ENCODE peak calls at places on chromosomes 13 and 19, in eight cellular contexts. One of them, this sample, is unnamed.

GRCh38 chr19:45876411-45877197 is 9.3 kb downstream of the IRF2BP1 start:
- DNase-seq in iPS DF 6.9: no peak
- DNase-seq in psoas muscle: peak; percentile 54
- DNase-seq in ovary: no peak
- DNase-seq in mesenchymal stem cell: peak; percentile 70
- DNase-seq in tibial artery: no peak
- DNase-seq in neuronal stem cell: no peak
- DNase-seq in cardiac muscle cell: peak; percentile 41
- DNase-seq in this sample: peak; percentile 58

GRCh38 chr13:109694972-109695371 is 91.4 kb downstream of the IRS2 start:
- DNase-seq in iPS DF 6.9: no peak
- DNase-seq in psoas muscle: no peak
- DNase-seq in ovary: no peak
- DNase-seq in mesenchymal stem cell: no peak
- DNase-seq in tibial artery: no peak
- DNase-seq in neuronal stem cell: no peak
- DNase-seq in cardiac muscle cell: no peak
- DNase-seq in this sample: no peak

GRCh38 chr13:96090240-96091101 is 564 bp downstream of the HS6ST3 start:
- DNase-seq in iPS DF 6.9: no peak
- DNase-seq in psoas muscle: peak; percentile 35
- DNase-seq in ovary: no peak
- DNase-seq in mesenchymal stem cell: no peak
- DNase-seq in tibial artery: no peak
- DNase-seq in neuronal stem cell: peak; percentile 11
- DNase-seq in cardiac muscle cell: peak; percentile 57
- DNase-seq in this sample: no peak

GRCh38 chr13:107587681-107588080 is 627.7 kb downstream of the LIG4 start:
- DNase-seq in iPS DF 6.9: no peak
- DNase-seq in psoas muscle: no peak
- DNase-seq in ovary: no peak
- DNase-seq in mesenchymal stem cell: no peak
- DNase-seq in tibial artery: no peak
- DNase-seq in neuronal stem cell: no peak
- DNase-seq in cardiac muscle cell: no peak
- DNase-seq in this sample: no peak

GRCh38 chr13:38265135-38265497 is 84.5 kb upstream of the UFM1 start:
- DNase-seq in iPS DF 6.9: no peak
- DNase-seq in psoas muscle: no peak
- DNase-seq in ovary: no peak
- DNase-seq in mesenchymal stem cell: no peak
- DNase-seq in tibial artery: no peak
- DNase-seq in neuronal stem cell: no peak
- DNase-seq in cardiac muscle cell: no peak
- DNase-seq in this sample: no peak

GRCh38 chr19:38830039-38830733 is 1.4 kb downstream of the ECH1 start:
- DNase-seq in iPS DF 6.9: no peak
- DNase-seq in psoas muscle: no peak
- DNase-seq in ovary: no peak
- DNase-seq in mesenchymal stem cell: peak; percentile 91
- DNase-seq in tibial artery: no peak
- DNase-seq in neuronal stem cell: no peak
- DNase-seq in cardiac muscle cell: no peak
- DNase-seq in this sample: no peak

GRCh38 chr19:39941151-39941550 is 6.7 kb upstream of the FCGBP start:
- DNase-seq in iPS DF 6.9: no peak
- DNase-seq in psoas muscle: no peak
- DNase-seq in ovary: no peak
- DNase-seq in mesenchymal stem cell: no peak
- DNase-seq in tibial artery: no peak
- DNase-seq in neuronal stem cell: no peak
- DNase-seq in cardiac muscle cell: no peak
- DNase-seq in this sample: no peak

GRCh38 chr19:17716309-17716929 is 2.9 kb upstream of the MAP1S start:
- DNase-seq in iPS DF 6.9: no peak
- DNase-seq in psoas muscle: no peak
- DNase-seq in ovary: no peak
- DNase-seq in mesenchymal stem cell: no peak
- DNase-seq in tibial artery: no peak
- DNase-seq in neuronal stem cell: no peak
- DNase-seq in cardiac muscle cell: no peak
- DNase-seq in this sample: no peak

GRCh38 chr13:114064516-114065140 is 67.8 kb downstream of the RASA3 start:
- DNase-seq in iPS DF 6.9: no peak
- DNase-seq in psoas muscle: peak; percentile 63
- DNase-seq in ovary: peak; percentile 39
- DNase-seq in mesenchymal stem cell: peak; percentile 75
- DNase-seq in tibial artery: no peak
- DNase-seq in neuronal stem cell: peak; percentile 79
- DNase-seq in cardiac muscle cell: no peak
- DNase-seq in this sample: no peak

GRCh38 chr19:1566392-1567115 is 1.6 kb downstream of the MEX3D start:
- DNase-seq in iPS DF 6.9: no peak
- DNase-seq in psoas muscle: peak; percentile 75
- DNase-seq in ovary: peak; percentile 79
- DNase-seq in mesenchymal stem cell: peak; percentile 87
- DNase-seq in tibial artery: peak; percentile 77
- DNase-seq in neuronal stem cell: peak; percentile 84
- DNase-seq in cardiac muscle cell: peak; percentile 90
- DNase-seq in this sample: peak; percentile 72

DNA sequence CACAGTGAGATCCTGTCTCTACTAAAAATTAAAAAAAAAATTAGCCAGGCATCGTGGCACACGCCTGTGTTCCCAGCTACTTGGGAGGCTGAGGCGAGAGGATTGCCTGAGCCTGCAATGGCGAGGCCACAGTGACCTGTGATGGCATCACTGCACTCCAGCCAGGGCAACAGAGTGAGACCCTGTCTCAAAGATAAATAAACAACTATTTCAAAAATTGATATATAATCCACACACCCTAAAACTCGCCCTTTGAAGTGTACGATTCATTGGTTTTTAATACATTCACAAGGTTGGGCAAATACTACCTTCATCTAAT is 12.1 kb upstream of the TICAM1 start:
- DNase-seq in iPS DF 6.9: no peak
- DNase-seq in psoas muscle: no peak
- DNase-seq in ovary: no peak
- DNase-seq in mesenchymal stem cell: no peak
- DNase-seq in tibial artery: no peak
- DNase-seq in neuronal stem cell: no peak
- DNase-seq in cardiac muscle cell: no peak
- DNase-seq in this sample: no peak
- H3K27ac ChIP-seq in iPS DF 6.9: no peak overlapping the region
- H3K27ac ChIP-seq in psoas muscle: no peak overlapping the region
- H3K27ac ChIP-seq in ovary: no peak overlapping the region
- H3K27ac ChIP-seq in mesenchymal stem cell: no peak overlapping the region
- H3K27ac ChIP-seq in tibial artery: no peak overlapping the region
- H3K27ac ChIP-seq in neuronal stem cell: no peak overlapping the region
- H3K27ac ChIP-seq in cardiac muscle cell: no peak overlapping the region
- H3K27ac ChIP-seq in this sample: no peak overlapping the region

GRCh38 chr19:41904118-41904870 is 21.3 kb downstream of the ARHGEF1 start:
- DNase-seq in iPS DF 6.9: no peak
- DNase-seq in psoas muscle: no peak
- DNase-seq in ovary: no peak
- DNase-seq in mesenchymal stem cell: no peak
- DNase-seq in tibial artery: no peak
- DNase-seq in neuronal stem cell: no peak
- DNase-seq in cardiac muscle cell: no peak
- DNase-seq in this sample: no peak

GRCh38 chr19:41905273-41906002 is 22.5 kb downstream of the ARHGEF1 start:
- DNase-seq in iPS DF 6.9: no peak
- DNase-seq in psoas muscle: no peak
- DNase-seq in ovary: no peak
- DNase-seq in mesenchymal stem cell: no peak
- DNase-seq in tibial artery: no peak
- DNase-seq in neuronal stem cell: no peak
- DNase-seq in cardiac muscle cell: no peak
- DNase-seq in this sample: no peak

GRCh38 chr19:41901707-41902360 is 18.9 kb downstream of the ARHGEF1 start:
- DNase-seq in iPS DF 6.9: no peak
- DNase-seq in psoas muscle: no peak
- DNase-seq in ovary: no peak
- DNase-seq in mesenchymal stem cell: no peak
- DNase-seq in tibial artery: no peak
- DNase-seq in neuronal stem cell: no peak
- DNase-seq in cardiac muscle cell: no peak
- DNase-seq in this sample: no peak

GRCh38 chr19:41902594-41902993 is 19.6 kb downstream of the ARHGEF1 start:
- DNase-seq in iPS DF 6.9: no peak
- DNase-seq in psoas muscle: no peak
- DNase-seq in ovary: no peak
- DNase-seq in mesenchymal stem cell: no peak
- DNase-seq in tibial artery: no peak
- DNase-seq in neuronal stem cell: no peak
- DNase-seq in cardiac muscle cell: no peak
- DNase-seq in this sample: no peak

DNA sequence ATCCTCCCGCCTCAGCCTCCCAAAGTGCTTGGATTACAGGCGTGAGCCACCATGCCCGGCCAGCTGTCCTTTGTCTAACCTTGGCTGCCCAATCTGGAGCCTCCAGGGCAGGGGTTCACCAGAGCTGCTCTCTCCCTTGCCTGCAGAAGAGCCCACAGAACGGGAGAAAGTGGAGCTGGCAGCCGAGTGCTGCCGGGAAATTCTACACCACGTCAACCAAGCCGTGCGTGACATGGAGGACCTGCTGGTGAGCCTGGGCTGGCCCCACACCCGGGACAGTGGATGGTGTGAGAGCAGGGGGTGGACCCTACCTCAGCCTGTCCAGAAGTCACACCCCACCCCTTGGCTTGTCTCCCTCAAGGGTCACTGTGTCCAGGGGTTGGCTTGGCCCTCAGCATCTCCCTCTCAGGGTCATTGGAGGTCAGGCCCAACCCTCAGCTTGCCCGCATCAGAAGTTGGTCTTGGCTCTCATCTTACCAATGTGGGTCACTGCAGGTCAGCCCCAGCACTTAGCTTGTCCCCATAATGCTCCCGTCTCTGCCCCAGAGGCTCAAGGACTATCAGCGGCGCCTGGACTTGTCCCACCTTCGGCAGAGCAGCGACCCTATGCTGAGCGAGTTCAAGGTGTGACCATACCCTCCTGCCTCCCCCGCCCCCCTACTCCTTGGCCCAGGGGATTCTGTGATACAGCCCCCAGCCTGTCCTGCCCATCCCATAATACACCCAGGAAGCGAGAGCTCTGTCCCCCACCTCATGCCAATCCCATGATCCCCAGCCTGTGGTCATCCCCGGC is 20.4 kb downstream of the ARHGEF1 start:
- DNase-seq in iPS DF 6.9: no peak
- DNase-seq in psoas muscle: no peak
- DNase-seq in ovary: no peak
- DNase-seq in mesenchymal stem cell: no peak
- DNase-seq in tibial artery: no peak
- DNase-seq in neuronal stem cell: no peak
- DNase-seq in cardiac muscle cell: no peak
- DNase-seq in this sample: no peak
- H3K27ac ChIP-seq in iPS DF 6.9: no peak overlapping the region
- H3K27ac ChIP-seq in psoas muscle: no peak overlapping the region
- H3K27ac ChIP-seq in ovary: no peak overlapping the region
- H3K27ac ChIP-seq in mesenchymal stem cell: no peak overlapping the region
- H3K27ac ChIP-seq in tibial artery: no peak overlapping the region
- H3K27ac ChIP-seq in neuronal stem cell: no peak overlapping the region
- H3K27ac ChIP-seq in cardiac muscle cell: no peak overlapping the region
- H3K27ac ChIP-seq in this sample: no peak overlapping the region

DNA sequence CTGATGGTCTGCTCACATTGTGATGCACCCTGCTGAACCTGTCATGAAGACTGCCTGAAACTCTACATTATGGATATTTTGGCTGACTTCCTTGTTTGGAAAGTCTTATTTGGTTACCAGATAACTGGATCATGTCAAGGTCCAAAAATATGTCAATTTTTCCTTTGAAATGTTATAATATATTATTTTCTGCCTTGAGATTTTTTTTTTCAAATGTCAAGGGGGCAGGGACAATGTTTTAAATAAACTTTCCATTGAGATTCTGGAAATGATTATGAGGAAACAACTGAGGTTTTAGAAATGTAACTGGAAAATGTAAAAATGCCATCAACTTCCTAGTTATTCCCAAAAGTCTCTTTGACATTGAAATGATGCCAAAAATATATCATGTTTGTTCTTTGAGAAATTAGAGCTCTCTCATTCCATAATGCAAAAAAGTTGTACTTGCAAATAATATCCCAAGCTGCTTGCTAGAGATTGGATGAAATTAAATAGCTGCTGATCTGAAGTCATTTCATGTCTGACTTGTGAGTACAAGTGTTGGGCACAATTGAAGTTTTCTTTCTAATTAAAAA is 117.1 kb downstream of the RFC3 start:
- DNase-seq in iPS DF 6.9: no peak
- DNase-seq in psoas muscle: no peak
- DNase-seq in ovary: no peak
- DNase-seq in mesenchymal stem cell: no peak
- DNase-seq in tibial artery: no peak
- DNase-seq in neuronal stem cell: no peak
- DNase-seq in cardiac muscle cell: no peak
- DNase-seq in this sample: no peak
- H3K27ac ChIP-seq in iPS DF 6.9: no peak overlapping the region
- H3K27ac ChIP-seq in psoas muscle: no peak overlapping the region
- H3K27ac ChIP-seq in ovary: no peak overlapping the region
- H3K27ac ChIP-seq in mesenchymal stem cell: no peak overlapping the region
- H3K27ac ChIP-seq in tibial artery: no peak overlapping the region
- H3K27ac ChIP-seq in neuronal stem cell: no peak overlapping the region
- H3K27ac ChIP-seq in cardiac muscle cell: no peak overlapping the region
- H3K27ac ChIP-seq in this sample: no peak overlapping the region

GRCh38 chr13:34750078-34750703 is 191.9 kb upstream of the NBEA start:
- DNase-seq in iPS DF 6.9: peak; percentile 25
- DNase-seq in psoas muscle: no peak
- DNase-seq in ovary: peak; percentile 42
- DNase-seq in mesenchymal stem cell: no peak
- DNase-seq in tibial artery: no peak
- DNase-seq in neuronal stem cell: peak; percentile 20
- DNase-seq in cardiac muscle cell: peak; percentile 7
- DNase-seq in this sample: no peak
- H3K27ac ChIP-seq in iPS DF 6.9: no peak overlapping the region
- H3K27ac ChIP-seq in psoas muscle: no peak overlapping the region
- H3K27ac ChIP-seq in ovary: no peak overlapping the region
- H3K27ac ChIP-seq in mesenchymal stem cell: no peak overlapping the region
- H3K27ac ChIP-seq in tibial artery: no peak overlapping the region
- H3K27ac ChIP-seq in neuronal stem cell: no peak overlapping the region
- H3K27ac ChIP-seq in cardiac muscle cell: no peak overlapping the region
- H3K27ac ChIP-seq in this sample: no peak overlapping the region

This sample was measured in breast epithelium.